ENCODE peak calls at places on chromosome X, in seven cellular contexts. One of them, this sample, is unnamed.

GRCh38 chrX:107542500-107542899 is 85.8 kb upstream of the PRPS1 start:
- DNase-seq in GM23338: peak; percentile 71
- DNase-seq in ovary: no peak
- DNase-seq in PC-3: peak; percentile 48
- DNase-seq in upper lobe of right lung: no peak
- DNase-seq in iPS DF 6.9: no peak
- DNase-seq in left ventricle myocardium inferior: no peak
- DNase-seq in this sample: peak; percentile 7

GRCh38 chrX:152652467-152652866 is 14.8 kb downstream of the GABRQ start:
- DNase-seq in GM23338: no peak
- DNase-seq in ovary: no peak
- DNase-seq in PC-3: no peak
- DNase-seq in upper lobe of right lung: no peak
- DNase-seq in iPS DF 6.9: no peak
- DNase-seq in left ventricle myocardium inferior: no peak
- DNase-seq in this sample: no peak

GRCh38 chrX:79524642-79525041 is 157.5 kb upstream of the ITM2A start:
- DNase-seq in GM23338: peak; percentile 18
- DNase-seq in ovary: no peak
- DNase-seq in PC-3: peak; percentile 14
- DNase-seq in upper lobe of right lung: no peak
- DNase-seq in iPS DF 6.9: no peak
- DNase-seq in left ventricle myocardium inferior: no peak
- DNase-seq in this sample: no peak

GRCh38 chrX:98065151-98065550 is 1181.4 kb downstream of the RPA4 start:
- DNase-seq in GM23338: no peak
- DNase-seq in ovary: no peak
- DNase-seq in PC-3: no peak
- DNase-seq in upper lobe of right lung: no peak
- DNase-seq in iPS DF 6.9: no peak
- DNase-seq in left ventricle myocardium inferior: no peak
- DNase-seq in this sample: no peak

GRCh38 chrX:124212622-124213021 is 119.8 kb upstream of the TEX13D start:
- DNase-seq in GM23338: no peak
- DNase-seq in ovary: no peak
- DNase-seq in PC-3: no peak
- DNase-seq in upper lobe of right lung: no peak
- DNase-seq in iPS DF 6.9: no peak
- DNase-seq in left ventricle myocardium inferior: no peak
- DNase-seq in this sample: no peak

GRCh38 chrX:7640392-7640791 is 202.6 kb upstream of the VCX start:
- DNase-seq in GM23338: no peak
- DNase-seq in ovary: no peak
- DNase-seq in PC-3: no peak
- DNase-seq in upper lobe of right lung: no peak
- DNase-seq in iPS DF 6.9: no peak
- DNase-seq in left ventricle myocardium inferior: no peak
- DNase-seq in this sample: no peak

GRCh38 chrX:119682019-119682989 is 10.7 kb downstream of the SEPTIN6 start:
- DNase-seq in GM23338: no peak
- DNase-seq in ovary: no peak
- DNase-seq in PC-3: no peak
- DNase-seq in upper lobe of right lung: no peak
- DNase-seq in iPS DF 6.9: no peak
- DNase-seq in left ventricle myocardium inferior: no peak
- DNase-seq in this sample: no peak

GRCh38 chrX:68532828-68533227 is 34.0 kb downstream of the YIPF6 start:
- DNase-seq in GM23338: no peak
- DNase-seq in ovary: no peak
- DNase-seq in PC-3: no peak
- DNase-seq in upper lobe of right lung: no peak
- DNase-seq in iPS DF 6.9: no peak
- DNase-seq in left ventricle myocardium inferior: no peak
- DNase-seq in this sample: no peak

GRCh38 chrX:6990552-6991193 is 156.8 kb upstream of the STS start:
- DNase-seq in GM23338: peak; percentile 4
- DNase-seq in ovary: no peak
- DNase-seq in PC-3: no peak
- DNase-seq in upper lobe of right lung: no peak
- DNase-seq in iPS DF 6.9: no peak
- DNase-seq in left ventricle myocardium inferior: no peak
- DNase-seq in this sample: no peak

GRCh38 chrX:46693149-46693548 is 65.8 kb downstream of the SLC9A7 start:
- DNase-seq in GM23338: no peak
- DNase-seq in ovary: no peak
- DNase-seq in PC-3: no peak
- DNase-seq in upper lobe of right lung: no peak
- DNase-seq in iPS DF 6.9: no peak
- DNase-seq in left ventricle myocardium inferior: no peak
- DNase-seq in this sample: no peak

GRCh38 chrX:100424012-100424411 is 13.9 kb upstream of the PCDH19 start:
- DNase-seq in GM23338: peak; percentile 58
- DNase-seq in ovary: no peak
- DNase-seq in PC-3: peak; percentile 43
- DNase-seq in upper lobe of right lung: no peak
- DNase-seq in iPS DF 6.9: no peak
- DNase-seq in left ventricle myocardium inferior: no peak
- DNase-seq in this sample: no peak

GRCh38 chrX:17459596-17459995 is 84.6 kb downstream of the NHS start:
- DNase-seq in GM23338: no peak
- DNase-seq in ovary: no peak
- DNase-seq in PC-3: no peak
- DNase-seq in upper lobe of right lung: no peak
- DNase-seq in iPS DF 6.9: no peak
- DNase-seq in left ventricle myocardium inferior: no peak
- DNase-seq in this sample: no peak

GRCh38 chrX:74450803-74451449 is 29.6 kb downstream of the SLC16A2 start:
- DNase-seq in GM23338: no peak
- DNase-seq in ovary: no peak
- DNase-seq in PC-3: peak; percentile 89
- DNase-seq in upper lobe of right lung: no peak
- DNase-seq in iPS DF 6.9: no peak
- DNase-seq in left ventricle myocardium inferior: no peak
- DNase-seq in this sample: no peak

GRCh38 chrX:101062171-101062570 is 10.3 kb upstream of the TRMT2B start:
- DNase-seq in GM23338: peak; percentile 10
- DNase-seq in ovary: no peak
- DNase-seq in PC-3: no peak
- DNase-seq in upper lobe of right lung: no peak
- DNase-seq in iPS DF 6.9: no peak
- DNase-seq in left ventricle myocardium inferior: no peak
- DNase-seq in this sample: no peak

GRCh38 chrX:85964744-85965143 is 82.6 kb downstream of the CHM start:
- DNase-seq in GM23338: no peak
- DNase-seq in ovary: no peak
- DNase-seq in PC-3: no peak
- DNase-seq in upper lobe of right lung: no peak
- DNase-seq in iPS DF 6.9: no peak
- DNase-seq in left ventricle myocardium inferior: no peak
- DNase-seq in this sample: no peak

GRCh38 chrX:22399793-22400192 is 127.1 kb downstream of the CBLL2 start:
- DNase-seq in GM23338: no peak
- DNase-seq in ovary: no peak
- DNase-seq in PC-3: peak; percentile 33
- DNase-seq in upper lobe of right lung: no peak
- DNase-seq in iPS DF 6.9: no peak
- DNase-seq in left ventricle myocardium inferior: no peak
- DNase-seq in this sample: no peak

DNA sequence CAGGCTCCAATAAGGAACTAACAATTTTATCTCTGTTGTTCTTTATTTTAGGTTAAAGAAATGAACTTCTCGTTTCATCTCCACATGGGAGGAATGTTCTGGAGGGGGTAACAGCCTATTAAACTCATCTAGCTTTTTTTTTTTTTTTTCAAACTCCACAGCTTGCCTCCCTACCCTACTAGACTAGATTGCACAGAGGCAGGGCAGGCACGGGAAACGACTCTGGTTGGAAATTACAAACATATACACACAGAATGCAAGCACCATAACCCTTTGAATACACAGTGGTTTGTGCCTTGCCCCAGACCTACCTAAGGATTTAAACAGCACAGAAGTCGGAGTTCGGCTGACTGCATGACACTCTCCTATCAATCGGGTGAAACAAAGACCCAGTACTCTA is 2.7 kb downstream of the MECP2 start:
- DNase-seq in GM23338: no peak
- DNase-seq in ovary: no peak
- DNase-seq in PC-3: no peak
- DNase-seq in upper lobe of right lung: no peak
- DNase-seq in iPS DF 6.9: no peak
- DNase-seq in left ventricle myocardium inferior: no peak
- DNase-seq in this sample: no peak
- H3K27ac ChIP-seq in GM23338: peak overlapping the region; percentile 92
- H3K27ac ChIP-seq in ovary: no peak overlapping the region
- H3K27ac ChIP-seq in PC-3: no peak overlapping the region
- H3K27ac ChIP-seq in upper lobe of right lung: no peak overlapping the region
- H3K27ac ChIP-seq in iPS DF 6.9: no peak overlapping the region
- H3K27ac ChIP-seq in left ventricle myocardium inferior: peak overlapping the region; percentile 33
- H3K27ac ChIP-seq in this sample: no peak overlapping the region

GRCh38 chrX:51456814-51457213 is 39.6 kb downstream of the NUDT11 start:
- DNase-seq in GM23338: peak; percentile 47
- DNase-seq in ovary: no peak
- DNase-seq in PC-3: peak; percentile 40
- DNase-seq in upper lobe of right lung: no peak
- DNase-seq in iPS DF 6.9: no peak
- DNase-seq in left ventricle myocardium inferior: no peak
- DNase-seq in this sample: no peak
- H3K27ac ChIP-seq in GM23338: peak overlapping the region; percentile 84
- H3K27ac ChIP-seq in ovary: no peak overlapping the region
- H3K27ac ChIP-seq in PC-3: no peak overlapping the region
- H3K27ac ChIP-seq in upper lobe of right lung: no peak overlapping the region
- H3K27ac ChIP-seq in iPS DF 6.9: no peak overlapping the region
- H3K27ac ChIP-seq in left ventricle myocardium inferior: no peak overlapping the region
- H3K27ac ChIP-seq in this sample: no peak overlapping the region

GRCh38 chrX:40282901-40283674 is 185.3 kb upstream of the BCOR start:
- DNase-seq in GM23338: no peak
- DNase-seq in ovary: peak; percentile 46
- DNase-seq in PC-3: no peak
- DNase-seq in upper lobe of right lung: no peak
- DNase-seq in iPS DF 6.9: no peak
- DNase-seq in left ventricle myocardium inferior: no peak
- DNase-seq in this sample: no peak

GRCh38 chrX:40282348-40282747 is 184.6 kb upstream of the BCOR start:
- DNase-seq in GM23338: no peak
- DNase-seq in ovary: no peak
- DNase-seq in PC-3: no peak
- DNase-seq in upper lobe of right lung: no peak
- DNase-seq in iPS DF 6.9: no peak
- DNase-seq in left ventricle myocardium inferior: no peak
- DNase-seq in this sample: no peak

GRCh38 chrX:40279762-40280161 is 182.0 kb upstream of the BCOR start:
- DNase-seq in GM23338: no peak
- DNase-seq in ovary: no peak
- DNase-seq in PC-3: no peak
- DNase-seq in upper lobe of right lung: no peak
- DNase-seq in iPS DF 6.9: no peak
- DNase-seq in left ventricle myocardium inferior: no peak
- DNase-seq in this sample: no peak

GRCh38 chrX:40279091-40279430 is 181.3 kb upstream of the BCOR start:
- DNase-seq in GM23338: no peak
- DNase-seq in ovary: no peak
- DNase-seq in PC-3: no peak
- DNase-seq in upper lobe of right lung: no peak
- DNase-seq in iPS DF 6.9: no peak
- DNase-seq in left ventricle myocardium inferior: no peak
- DNase-seq in this sample: no peak

DNA sequence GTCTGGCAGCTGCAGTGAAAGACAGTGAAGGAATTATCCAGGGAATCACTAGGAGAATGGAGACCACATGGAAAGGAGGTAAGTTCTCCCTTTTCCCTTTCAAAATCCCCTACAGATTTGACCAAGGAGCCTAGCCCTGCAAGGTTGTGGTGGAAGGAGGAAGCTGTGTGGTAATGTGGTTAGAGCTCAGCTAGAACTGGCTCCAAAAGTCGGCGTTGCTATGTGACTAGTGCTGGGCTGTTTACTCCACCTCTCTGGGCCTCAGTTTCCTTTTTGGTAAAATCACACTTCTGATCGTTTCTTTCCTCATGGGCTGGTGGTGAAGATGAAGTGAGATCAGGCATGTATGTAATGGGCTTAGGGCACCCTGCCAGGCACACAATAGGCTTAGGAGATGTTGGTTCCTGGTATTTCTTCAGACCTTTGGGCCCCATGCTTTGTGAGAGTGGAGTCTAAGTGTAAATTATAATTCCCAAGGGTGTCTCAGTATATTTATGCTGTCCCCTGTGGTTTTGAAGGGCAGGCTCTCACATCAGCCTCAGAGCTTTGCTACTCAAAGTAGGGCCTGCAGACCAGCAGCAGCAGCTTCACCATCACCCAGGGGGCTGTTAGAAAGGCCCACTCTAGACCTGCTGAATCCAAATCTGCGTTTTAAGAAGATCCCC is 183.7 kb upstream of the BCOR start:
- DNase-seq in GM23338: no peak
- DNase-seq in ovary: no peak
- DNase-seq in PC-3: no peak
- DNase-seq in upper lobe of right lung: no peak
- DNase-seq in iPS DF 6.9: no peak
- DNase-seq in left ventricle myocardium inferior: no peak
- DNase-seq in this sample: no peak
- H3K27ac ChIP-seq in GM23338: no peak overlapping the region
- H3K27ac ChIP-seq in ovary: no peak overlapping the region
- H3K27ac ChIP-seq in PC-3: no peak overlapping the region
- H3K27ac ChIP-seq in upper lobe of right lung: no peak overlapping the region
- H3K27ac ChIP-seq in iPS DF 6.9: no peak overlapping the region
- H3K27ac ChIP-seq in left ventricle myocardium inferior: no peak overlapping the region
- H3K27ac ChIP-seq in this sample: no peak overlapping the region

GRCh38 chrX:10926906-10927305 is 184.2 kb upstream of the HCCS start:
- DNase-seq in GM23338: no peak
- DNase-seq in ovary: no peak
- DNase-seq in PC-3: no peak
- DNase-seq in upper lobe of right lung: no peak
- DNase-seq in iPS DF 6.9: no peak
- DNase-seq in left ventricle myocardium inferior: no peak
- DNase-seq in this sample: no peak

GRCh38 chrX:10926404-10926803 is 184.7 kb upstream of the HCCS start:
- DNase-seq in GM23338: no peak
- DNase-seq in ovary: no peak
- DNase-seq in PC-3: no peak
- DNase-seq in upper lobe of right lung: no peak
- DNase-seq in iPS DF 6.9: no peak
- DNase-seq in left ventricle myocardium inferior: no peak
- DNase-seq in this sample: no peak

GRCh38 chrX:10922158-10922557 is 189.0 kb upstream of the HCCS start:
- DNase-seq in GM23338: no peak
- DNase-seq in ovary: no peak
- DNase-seq in PC-3: peak; percentile 90
- DNase-seq in upper lobe of right lung: no peak
- DNase-seq in iPS DF 6.9: no peak
- DNase-seq in left ventricle myocardium inferior: no peak
- DNase-seq in this sample: no peak

DNA sequence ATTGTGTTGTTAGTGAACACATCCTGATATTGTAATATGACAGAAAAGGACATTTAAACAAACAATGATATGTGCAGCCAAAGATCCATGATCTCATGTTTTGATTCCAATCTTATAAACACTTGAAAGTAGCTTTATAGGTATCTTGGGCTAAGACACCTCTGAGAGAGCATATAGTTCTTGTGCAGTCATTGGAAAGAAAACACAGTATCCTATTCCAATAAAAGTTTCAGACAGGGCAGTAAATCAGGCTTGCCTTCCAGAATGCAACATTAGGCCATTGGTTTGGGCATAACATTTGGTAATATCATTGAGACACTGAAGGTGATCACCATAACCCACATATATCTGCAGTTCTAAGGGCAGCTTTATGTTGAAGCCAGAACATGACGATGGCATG is 188.3 kb upstream of the HCCS start:
- DNase-seq in GM23338: no peak
- DNase-seq in ovary: no peak
- DNase-seq in PC-3: no peak
- DNase-seq in upper lobe of right lung: no peak
- DNase-seq in iPS DF 6.9: no peak
- DNase-seq in left ventricle myocardium inferior: no peak
- DNase-seq in this sample: no peak
- H3K27ac ChIP-seq in GM23338: no peak overlapping the region
- H3K27ac ChIP-seq in ovary: no peak overlapping the region
- H3K27ac ChIP-seq in PC-3: no peak overlapping the region
- H3K27ac ChIP-seq in upper lobe of right lung: no peak overlapping the region
- H3K27ac ChIP-seq in iPS DF 6.9: no peak overlapping the region
- H3K27ac ChIP-seq in left ventricle myocardium inferior: no peak overlapping the region
- H3K27ac ChIP-seq in this sample: no peak overlapping the region

This sample was measured in substantia nigra.